ENCODE peak calls at places on chromosomes 6 and 20, in nine cellular contexts. R, A, P, M, D, H, U, I and S are unnamed samples. For H3K4me1, the result is how much of the 10 kb centered on the place peaks cover.

GRCh38 chr6:5276596-5276995 is 15.3 kb downstream of the FARS2 start:
- DNase-seq in R (no peak), A (no peak), P (no peak), M (no peak), D (no peak), H (no peak), U (no peak), I (no peak), S (no peak)

GRCh38 chr6:30849903-30850651 is 34.2 kb upstream of the DDR1 start:
- DNase-seq in R (no peak), A (no peak), P (no peak), M (no peak), D (no peak), H (no peak), U (no peak), I (no peak), S (no peak)

GRCh38 chr20:62361799-62362589 is 5.1 kb downstream of the LAMA5 start:
- DNase-seq in R (no peak), A (peak), P (no peak), M (no peak), D (no peak), H (no peak), U (peak), I (no peak), S (no peak)

GRCh38 chr6:142026471-142026870 is 106.3 kb upstream of the GJE1 start:
- DNase-seq in R (no peak), A (no peak), P (no peak), M (no peak), D (no peak), H (no peak), U (no peak), I (no peak), S (no peak)

GRCh38 chr20:48776306-48776705 is 51.5 kb downstream of the PREX1 start:
- DNase-seq in R (no peak), A (no peak), P (no peak), M (no peak), D (no peak), H (no peak), U (no peak), I (no peak), S (no peak)

GRCh38 chr20:11453430-11453829 is 464.3 kb upstream of the BTBD3 start:
- DNase-seq in R (no peak), A (no peak), P (no peak), M (no peak), D (no peak), H (no peak), U (no peak), I (peak), S (no peak)

GRCh38 chr6:5729813-5730212 is 276.9 kb downstream of the NRN1 start:
- DNase-seq in R (no peak), A (no peak), P (no peak), M (no peak), D (no peak), H (no peak), U (no peak), I (no peak), S (no peak)

GRCh38 chr6:83592770-83593394 is 80.5 kb downstream of the PRSS35 start:
- DNase-seq in R (no peak), A (peak), P (no peak), M (no peak), D (no peak), H (no peak), U (no peak), I (peak), S (no peak)

GRCh38 chr6:63576147-63576772 is 4.0 kb downstream of the LOC128125822 start:
- DNase-seq in R (no peak), A (no peak), P (no peak), M (no peak), D (no peak), H (no peak), U (no peak), I (no peak), S (no peak)

GRCh38 chr6:161407115-161407514 is 133.3 kb upstream of the AGPAT4 start:
- DNase-seq in R (no peak), A (no peak), P (no peak), M (no peak), D (no peak), H (no peak), U (no peak), I (no peak), S (no peak)

GRCh38 chr20:34190262-34190661 is 51.0 kb upstream of the ASIP start:
- DNase-seq in R (no peak), A (no peak), P (no peak), M (no peak), D (no peak), H (no peak), U (no peak), I (no peak), S (no peak)

GRCh38 chr6:5084192-5084786 is 852 bp upstream of the PPP1R3G start:
- DNase-seq in R (no peak), A (no peak), P (peak), M (no peak), D (no peak), H (no peak), U (peak), I (no peak), S (no peak)

GRCh38 chr6:19231878-19232519 is 605.2 kb upstream of the ID4 start:
- DNase-seq in R (no peak), A (no peak), P (no peak), M (no peak), D (no peak), H (no peak), U (no peak), I (no peak), S (no peak)

GRCh38 chr6:17984822-17985660 is 2.4 kb downstream of the KIF13A start:
- DNase-seq in R (no peak), A (no peak), P (no peak), M (no peak), D (no peak), H (no peak), U (no peak), I (peak), S (no peak)

GRCh38 chr20:43722153-43722505 is 4.7 kb downstream of the GTSF1L start:
- DNase-seq in R (no peak), A (no peak), P (no peak), M (no peak), D (no peak), H (no peak), U (no peak), I (no peak), S (no peak)

GRCh38 chr6:112501705-112502104 is 154.6 kb downstream of the RFPL4B start:
- DNase-seq in R (no peak), A (no peak), P (no peak), M (no peak), D (no peak), H (no peak), U (no peak), I (peak), S (no peak)

GRCh38 chr6:2426561-2427340 is 181.3 kb upstream of the GMDS start:
- DNase-seq in R (no peak), A (no peak), P (no peak), M (no peak), D (no peak), H (no peak), U (no peak), I (no peak), S (no peak)

GRCh38 chr20:59992531-59992930 is 34.3 kb downstream of the CDH26 start:
- DNase-seq in R (no peak), A (no peak), P (no peak), M (no peak), D (no peak), H (no peak), U (no peak), I (no peak), S (no peak)

GRCh38 chr20:44597930-44598329 is 15.6 kb downstream of the PKIG start:
- DNase-seq in R (no peak), A (no peak), P (no peak), M (no peak), D (no peak), H (no peak), U (no peak), I (no peak), S (no peak)

GRCh38 chr6:161444464-161444863 is 170.6 kb upstream of the AGPAT4 start:
- DNase-seq in R (no peak), A (no peak), P (no peak), M (no peak), D (no peak), H (no peak), U (no peak), I (no peak), S (no peak)

GRCh38 chr6:66307490-66307889 is 600.5 kb upstream of the EYS start:
- DNase-seq in R (no peak), A (no peak), P (no peak), M (no peak), D (no peak), H (no peak), U (no peak), I (no peak), S (no peak)

GRCh38 chr6:74519172-74519571 is 686.7 kb downstream of the COL12A1 start:
- DNase-seq in R (no peak), A (peak), P (no peak), M (no peak), D (no peak), H (no peak), U (no peak), I (peak), S (no peak)

GRCh38 chr6:138948780-138949179 is 39.3 kb downstream of the REPS1 start:
- DNase-seq in R (no peak), A (no peak), P (no peak), M (no peak), D (no peak), H (no peak), U (no peak), I (no peak), S (no peak)

GRCh38 chr6:129936329-129937165 is 75.4 kb upstream of the TMEM244 start:
- DNase-seq in R (peak), A (peak), P (no peak), M (no peak), D (no peak), H (no peak), U (no peak), I (peak), S (no peak)

GRCh38 chr20:55160996-55161395 is 685.6 kb downstream of the DOK5 start:
- DNase-seq in R (no peak), A (no peak), P (no peak), M (no peak), D (no peak), H (no peak), U (no peak), I (no peak), S (no peak)

GRCh38 chr6:129331450-129332138 is 378.4 kb downstream of the ARHGAP18 start:
- DNase-seq in R (no peak), A (no peak), P (no peak), M (no peak), D (no peak), H (no peak), U (no peak), I (peak), S (no peak)

GRCh38 chr20:10992776-10993175 is 319.0 kb upstream of the JAG1 start:
- DNase-seq in R (no peak), A (no peak), P (no peak), M (no peak), D (no peak), H (no peak), U (no peak), I (no peak), S (no peak)

GRCh38 chr6:21371676-21372161 is 221.8 kb upstream of the SOX4 start:
- DNase-seq in R (no peak), A (peak), P (no peak), M (no peak), D (no peak), H (no peak), U (no peak), I (no peak), S (no peak)

GRCh38 chr6:1527098-1527497 is 82.6 kb upstream of the FOXC1 start:
- DNase-seq in R (no peak), A (no peak), P (no peak), M (peak), D (no peak), H (no peak), U (no peak), I (no peak), S (no peak)

GRCh38 chr20:62069741-62070216 is 4.1 kb upstream of the TAF4 start:
- DNase-seq in R (no peak), A (no peak), P (peak), M (no peak), D (no peak), H (no peak), U (no peak), I (no peak), S (no peak)

GRCh38 chr6:38973178-38974057 is 75.2 kb upstream of the GLP1R start:
- DNase-seq in R (no peak), A (peak), P (no peak), M (no peak), D (no peak), H (no peak), U (no peak), I (peak), S (no peak)

GRCh38 chr20:23155141-23155590 is 69.0 kb upstream of the CD93 start:
- DNase-seq in R (no peak), A (no peak), P (no peak), M (no peak), D (peak), H (peak), U (no peak), I (no peak), S (no peak)

GRCh38 chr6:35993150-35993549 is 31.3 kb downstream of the SLC26A8 start:
- DNase-seq in R (no peak), A (no peak), P (no peak), M (no peak), D (no peak), H (no peak), U (no peak), I (no peak), S (no peak)

GRCh38 chr20:48800227-48800626 is 27.6 kb downstream of the PREX1 start:
- DNase-seq in R (no peak), A (no peak), P (no peak), M (no peak), D (no peak), H (no peak), U (peak), I (no peak), S (no peak)

GRCh38 chr6:82735790-82736189 is 329.9 kb downstream of the UBE3D start:
- DNase-seq in R (no peak), A (no peak), P (no peak), M (no peak), D (no peak), H (no peak), U (no peak), I (no peak), S (no peak)

DNA sequence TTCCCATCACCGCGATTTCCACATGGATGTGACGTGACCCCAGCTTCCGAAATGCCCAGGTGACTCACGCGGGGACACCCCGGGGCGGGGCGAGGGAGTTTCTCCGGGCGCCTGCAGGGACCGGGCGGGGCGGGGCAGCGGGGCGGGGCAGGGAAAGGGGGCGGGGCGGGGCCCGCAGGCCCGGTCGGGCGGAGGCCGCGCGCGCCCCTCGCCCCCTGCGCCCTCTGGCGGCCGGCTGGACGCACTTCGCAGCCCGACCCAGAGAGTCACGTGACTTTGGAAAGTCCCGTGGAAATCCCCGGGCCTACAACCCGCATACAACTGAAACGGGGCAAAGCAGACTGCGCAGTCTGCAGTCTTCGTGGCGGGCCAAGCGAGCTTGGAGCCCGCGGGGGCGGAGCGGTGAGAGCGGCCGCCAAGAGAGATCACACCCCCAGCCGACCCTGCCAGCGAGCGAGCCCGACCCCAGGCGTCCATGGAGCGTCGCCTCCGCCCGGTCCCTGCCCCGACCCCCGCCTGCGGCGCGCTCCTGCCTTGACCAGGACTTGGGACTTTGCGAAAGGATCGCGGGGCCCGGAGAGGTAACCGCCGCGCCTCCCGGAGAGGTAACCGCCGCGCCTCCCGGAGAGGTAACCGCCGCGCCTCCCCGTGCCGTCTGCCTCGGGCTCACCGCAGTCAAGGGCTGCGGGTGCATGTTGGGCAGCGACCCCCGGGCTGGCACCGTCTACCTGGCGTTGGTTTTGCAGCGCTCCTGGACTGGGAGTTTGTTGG is at the start of gene TNFAIP3:
- DNase-seq in R (peak), A (peak), P (peak), M (peak), D (peak), H (peak), U (peak), I (peak), S (peak)
- TF ChIP-seq POLR2A in R (no peak), A (peak), P (peak), M (peak), D (peak), H (no peak), U (peak), I (peak), S (peak)

GRCh38 chr6:150922137-150922536 is 56.6 kb downstream of the MTHFD1L start:
- DNase-seq in R (no peak), A (no peak), P (no peak), M (no peak), D (no peak), H (no peak), U (no peak), I (no peak), S (no peak)

GRCh38 chr6:150929403-150929802 is 63.9 kb downstream of the MTHFD1L start:
- DNase-seq in R (no peak), A (no peak), P (no peak), M (no peak), D (no peak), H (no peak), U (no peak), I (no peak), S (no peak)

GRCh38 chr6:150925655-150925928 is 60.1 kb downstream of the MTHFD1L start:
- DNase-seq in R (no peak), A (no peak), P (no peak), M (no peak), D (no peak), H (no peak), U (no peak), I (no peak), S (no peak)

GRCh38 chr6:150928882-150929281 is 63.4 kb downstream of the MTHFD1L start:
- DNase-seq in R (no peak), A (no peak), P (no peak), M (no peak), D (no peak), H (no peak), U (no peak), I (no peak), S (no peak)

GRCh38 chr6:150924808-150925654 is 59.5 kb downstream of the MTHFD1L start:
- DNase-seq in R (no peak), A (no peak), P (no peak), M (no peak), D (no peak), H (no peak), U (no peak), I (peak), S (no peak)
- H3K27ac ChIP-seq in R (no peak), A (no peak), P (no peak), M (peak), D (no peak), H (no peak), U (no peak), I (no peak), S (peak)

GRCh38 chr6:80304014-80304413 is 197.5 kb downstream of the BCKDHB start:
- DNase-seq in R (no peak), A (no peak), P (no peak), M (no peak), D (no peak), H (no peak), U (no peak), I (no peak), S (no peak)
- H3K4me1 ChIP-seq in R (under half), A (under half), P (under half), M (under half), D (under half), H (under half), U (under half), I (under half), S (under half)

GRCh38 chr20:58910473-58910872 is 58.0 kb downstream of the GNAS start:
- DNase-seq in R (no peak), A (no peak), P (no peak), M (no peak), D (peak), H (no peak), U (no peak), I (no peak), S (no peak)

GRCh38 chr20:58913079-58913478 is 60.6 kb downstream of the GNAS start:
- DNase-seq in R (no peak), A (no peak), P (no peak), M (no peak), D (no peak), H (no peak), U (no peak), I (no peak), S (no peak)

GRCh38 chr20:58911309-58911708 is 58.8 kb downstream of the GNAS start:
- DNase-seq in R (no peak), A (no peak), P (no peak), M (no peak), D (peak), H (no peak), U (no peak), I (no peak), S (no peak)

GRCh38 chr20:58909585-58909984 is 57.1 kb downstream of the GNAS start:
- DNase-seq in R (no peak), A (no peak), P (no peak), M (no peak), D (no peak), H (no peak), U (no peak), I (no peak), S (no peak)

DNA sequence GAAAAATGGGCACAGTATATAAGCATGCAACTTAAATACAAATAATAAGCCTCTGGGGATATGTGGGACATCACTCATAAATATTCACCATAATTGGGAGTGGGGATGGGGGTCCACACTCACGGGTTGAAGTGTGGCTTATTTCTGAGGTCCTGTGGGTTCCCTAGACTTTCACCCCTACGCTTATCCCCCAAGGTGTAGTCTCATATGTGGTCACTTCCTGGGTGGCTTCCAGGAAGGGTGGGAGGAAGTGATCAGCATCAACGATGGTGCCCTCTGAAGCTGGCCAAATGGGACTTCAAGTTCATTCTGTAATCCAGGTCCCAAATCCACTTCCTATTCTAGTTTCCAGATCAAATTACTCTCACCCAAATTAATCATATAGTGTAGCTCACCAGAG is 59.5 kb downstream of the GNAS start:
- DNase-seq in R (no peak), A (no peak), P (no peak), M (no peak), D (no peak), H (no peak), U (no peak), I (no peak), S (no peak)
- TF ChIP-seq POLR2A in R (no peak), A (no peak), P (no peak), M (no peak), D (no peak), H (no peak), U (no peak), I (no peak), S (no peak)

GRCh38 chr6:101208152-101208551 is 185.4 kb upstream of the GRIK2 start:
- DNase-seq in R (no peak), A (no peak), P (no peak), M (no peak), D (no peak), H (no peak), U (no peak), I (no peak), S (no peak)
- H3K27ac ChIP-seq in R (no peak), A (no peak), P (no peak), M (no peak), D (no peak), H (no peak), U (no peak), I (no peak), S (no peak)

GRCh38 chr6:106805017-106805335 is 169.6 kb downstream of the CD24 start:
- DNase-seq in R (no peak), A (no peak), P (no peak), M (no peak), D (no peak), H (no peak), U (no peak), I (no peak), S (no peak)
- H3K4me1 ChIP-seq in R (under half), A (under half), P (under half), M (under half), D (under half), H (under half), U (under half), I (under half), S (under half)

GRCh38 chr20:46215913-46216707 is 92.2 kb downstream of the CDH22 start:
- DNase-seq in R (no peak), A (peak), P (no peak), M (no peak), D (no peak), H (no peak), U (no peak), I (peak), S (no peak)
- TF ChIP-seq POLR2A in R (no peak), A (no peak), P (no peak), M (no peak), D (no peak), H (no peak), U (no peak), I (no peak), S (no peak)